ENCODE peak calls at places on chromosomes 5 and 9, in five cellular contexts. D is EL, Y is NCI-H187, M is erythroblast, R is brain microvascular endothelial cell. W is an unnamed sample.
A peak's percentile ranks its signal among the peaks of the same experiment; 100 is the strongest.

GRCh38 chr5:98041661-98042060 is 731.8 kb upstream of the RGMB start:
- DNase-seq in D (no peak), Y (no peak), M (no peak), R (no peak), W (no peak)

GRCh38 chr9:84669293-84670105 is at the start of gene NTRK2:
- DNase-seq in D (peak; percentile 31), Y (no peak), M (no peak), R (peak; percentile 9), W (no peak)

GRCh38 chr5:53902524-53902923 is 342.1 kb downstream of the NDUFS4 start:
- DNase-seq in D (no peak), Y (no peak), M (no peak), R (no peak), W (no peak)

GRCh38 chr5:140176028-140176382 is 1.0 kb downstream of the CYSTM1 start:
- DNase-seq in D (no peak), Y (no peak), M (peak; percentile 45), R (no peak), W (no peak)

GRCh38 chr9:124399323-124399962 is 15.8 kb downstream of the PSMB7 start:
- DNase-seq in D (peak; percentile 63), Y (no peak), M (no peak), R (peak; percentile 18), W (no peak)

GRCh38 chr5:95113489-95113888 is 171.4 kb downstream of the MCTP1 start:
- DNase-seq in D (peak; percentile 40), Y (no peak), M (no peak), R (peak; percentile 68), W (no peak)

GRCh38 chr9:114153761-114154596 is 1.4 kb upstream of the COL27A1 start:
- DNase-seq in D (peak; percentile 51), Y (no peak), M (no peak), R (no peak), W (no peak)

GRCh38 chr9:127426756-127427155 is 2.6 kb downstream of the ZNF79 start:
- DNase-seq in D (no peak), Y (no peak), M (no peak), R (no peak), W (no peak)

GRCh38 chr9:131410051-131410491 is 16.2 kb downstream of the PRRC2B start:
- DNase-seq in D (peak; percentile 23), Y (no peak), M (no peak), R (no peak), W (no peak)

GRCh38 chr9:121992571-121993212 is 100.4 kb downstream of the TTLL11 start:
- DNase-seq in D (peak; percentile 77), Y (peak; percentile 20), M (peak; percentile 87), R (peak; percentile 57), W (peak; percentile 61)

GRCh38 chr5:180959661-180960060 is 29.0 kb upstream of the BTNL3 start:
- DNase-seq in D (no peak), Y (no peak), M (no peak), R (no peak), W (no peak)

GRCh38 chr5:178304761-178305645 is 72.4 kb upstream of the PHYKPL start:
- DNase-seq in D (no peak), Y (no peak), M (no peak), R (no peak), W (peak; percentile 54)

GRCh38 chr9:72533322-72533721 is 11.9 kb downstream of the TMC1 start:
- DNase-seq in D (no peak), Y (no peak), M (no peak), R (no peak), W (no peak)

GRCh38 chr5:179166886-179167841 is 107.0 kb downstream of the ZNF354C start:
- DNase-seq in D (peak; percentile 53), Y (no peak), M (peak; percentile 71), R (peak; percentile 32), W (no peak)

GRCh38 chr9:91908293-91908623 is 41.8 kb downstream of the ROR2 start:
- DNase-seq in D (no peak), Y (no peak), M (no peak), R (no peak), W (no peak)